ENCODE peak calls at places on chromosomes 11 and 22, in six cellular contexts. V, E, T, I, M and C are unnamed samples. For H3K36me3, the result is how much of the 10 kb centered on the place peaks cover.

GRCh38 chr22:25081409-25081824 is 118.2 kb upstream of the CRYBB3 start:
- DNase-seq in V (peak), E (peak), T (peak), I (no peak), M (no peak), C (no peak)

GRCh38 chr11:18383388-18384156 is 10.8 kb upstream of the LDHA start:
- DNase-seq in V (peak), E (peak), T (peak), I (peak), M (peak), C (peak)

GRCh38 chr22:20425821-20426615 is 11.6 kb downstream of the SCARF2 start:
- DNase-seq in V (no peak), E (no peak), T (no peak), I (no peak), M (no peak), C (no peak)

GRCh38 chr11:131897247-131897646 is 526.8 kb downstream of the NTM start:
- DNase-seq in V (no peak), E (no peak), T (no peak), I (no peak), M (no peak), C (no peak)

GRCh38 chr11:3984896-3985295 is 109.7 kb upstream of the RRM1 start:
- DNase-seq in V (peak), E (no peak), T (no peak), I (no peak), M (no peak), C (no peak)

GRCh38 chr11:105670811-105671210 is 60.9 kb downstream of the GRIA4 start:
- DNase-seq in V (peak), E (no peak), T (no peak), I (no peak), M (no peak), C (no peak)

GRCh38 chr11:110134120-110134519 is 40.9 kb downstream of the ZC3H12C start:
- DNase-seq in V (no peak), E (no peak), T (no peak), I (no peak), M (no peak), C (no peak)

GRCh38 chr11:57885298-57886035 is 123.9 kb downstream of the CTNND1 start:
- DNase-seq in V (no peak), E (no peak), T (no peak), I (no peak), M (no peak), C (no peak)

GRCh38 chr22:23263651-23264555 is 83.6 kb downstream of the BCR start:
- DNase-seq in V (no peak), E (peak), T (peak), I (no peak), M (no peak), C (no peak)

GRCh38 chr11:130783322-130783721 is 133.0 kb downstream of the SNX19 start:
- DNase-seq in V (no peak), E (no peak), T (no peak), I (no peak), M (no peak), C (no peak)

GRCh38 chr11:86696004-86696403 is 23.6 kb upstream of the ME3 start:
- DNase-seq in V (peak), E (no peak), T (no peak), I (no peak), M (no peak), C (peak)

GRCh38 chr22:21735198-21736083 is at the start of gene YPEL1:
- DNase-seq in V (peak), E (peak), T (peak), I (peak), M (peak), C (peak)

GRCh38 chr11:10263929-10264328 is 30.1 kb downstream of the SBF2 start:
- DNase-seq in V (peak), E (no peak), T (no peak), I (no peak), M (no peak), C (peak)

GRCh38 chr11:86795962-86796361 is 4.4 kb upstream of the PRSS23 start:
- DNase-seq in V (no peak), E (no peak), T (no peak), I (no peak), M (no peak), C (no peak)

GRCh38 chr11:12752868-12753267 is 78.6 kb downstream of the TEAD1 start:
- DNase-seq in V (no peak), E (no peak), T (no peak), I (no peak), M (no peak), C (no peak)

GRCh38 chr11:126871792-126872191 is 128.8 kb downstream of the KIRREL3 start:
- DNase-seq in V (no peak), E (no peak), T (no peak), I (no peak), M (no peak), C (no peak)

GRCh38 chr11:65546217-65546958 is 11.8 kb downstream of the LTBP3 start:
- DNase-seq in V (peak), E (peak), T (peak), I (peak), M (peak), C (no peak)

GRCh38 chr11:16587670-16588069 is 150.8 kb upstream of the C11orf58 start:
- DNase-seq in V (no peak), E (no peak), T (no peak), I (no peak), M (peak), C (no peak)

GRCh38 chr11:120215634-120216033 is 4.8 kb downstream of the OAF start:
- DNase-seq in V (peak), E (no peak), T (no peak), I (no peak), M (peak), C (no peak)

GRCh38 chr11:124801636-124802312 is 1.6 kb upstream of the MSANTD2 start:
- DNase-seq in V (peak), E (no peak), T (no peak), I (no peak), M (no peak), C (no peak)

GRCh38 chr22:21972293-21972779 is 10.3 kb downstream of the TOP3B start:
- DNase-seq in V (peak), E (peak), T (peak), I (no peak), M (no peak), C (no peak)

GRCh38 chr11:35725880-35726279 is 63.3 kb downstream of the TRIM44 start:
- DNase-seq in V (peak), E (no peak), T (no peak), I (no peak), M (peak), C (no peak)

DNA sequence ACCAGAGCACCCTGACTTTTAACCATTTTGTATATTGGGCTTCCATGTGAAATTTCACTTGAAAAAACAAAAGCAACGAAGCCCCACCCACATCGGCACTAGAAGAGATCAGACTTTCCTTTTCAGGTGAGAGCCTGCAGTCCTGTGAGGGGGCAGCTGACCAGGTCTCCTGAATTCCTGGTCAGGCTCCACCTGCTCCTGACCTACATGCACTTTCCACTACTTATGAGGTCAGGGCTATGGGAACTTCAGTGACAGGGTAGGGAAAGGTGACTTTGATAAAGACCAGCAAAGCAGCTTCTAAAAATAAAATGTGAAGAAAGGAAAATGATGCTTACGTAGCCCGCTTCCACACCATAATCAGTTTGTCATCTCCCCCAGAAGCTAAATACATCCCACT is 24.7 kb downstream of the HIRA start:
- DNase-seq in V (no peak), E (no peak), T (no peak), I (no peak), M (peak), C (no peak)
- H3K36me3 ChIP-seq in V (half or more), E (under half), T (half or more), I (half or more), M (under half), C (under half)

GRCh38 chr22:36368359-36368983 is 19.3 kb downstream of the MYH9 start:
- DNase-seq in V (peak), E (no peak), T (no peak), I (no peak), M (no peak), C (no peak)

GRCh38 chr22:36367479-36367878 is 20.3 kb downstream of the MYH9 start:
- DNase-seq in V (no peak), E (no peak), T (no peak), I (no peak), M (peak), C (no peak)

GRCh38 chr22:36369004-36369921 is 18.5 kb downstream of the MYH9 start:
- DNase-seq in V (peak), E (no peak), T (no peak), I (no peak), M (no peak), C (no peak)

GRCh38 chr22:36371920-36372319 is 15.8 kb downstream of the MYH9 start:
- DNase-seq in V (no peak), E (no peak), T (peak), I (no peak), M (no peak), C (no peak)

GRCh38 chr22:36369922-36370781 is 17.6 kb downstream of the MYH9 start:
- DNase-seq in V (peak), E (peak), T (no peak), I (no peak), M (peak), C (no peak)
- H3K4me3 ChIP-seq in V (peak), E (no peak), T (no peak), I (peak), M (peak), C (no peak)

GRCh38 chr11:133905677-133906156 is 51.1 kb downstream of the IGSF9B start:
- DNase-seq in V (no peak), E (no peak), T (no peak), I (peak), M (no peak), C (no peak)
- H3K36me3 ChIP-seq in V (under half), E (under half), T (under half), I (under half), M (half or more), C (under half)

GRCh38 chr11:72243173-72243566 is 806 bp downstream of the PHOX2A start:
- DNase-seq in V (no peak), E (no peak), T (no peak), I (no peak), M (no peak), C (no peak)

GRCh38 chr11:72243567-72244316 is at the start of gene PHOX2A:
- DNase-seq in V (no peak), E (no peak), T (no peak), I (no peak), M (no peak), C (no peak)

GRCh38 chr11:72245232-72245816 is 1.3 kb upstream of the PHOX2A start:
- DNase-seq in V (no peak), E (no peak), T (no peak), I (no peak), M (no peak), C (no peak)

GRCh38 chr11:72242141-72242540 is 1.8 kb downstream of the PHOX2A start:
- DNase-seq in V (no peak), E (no peak), T (no peak), I (no peak), M (no peak), C (no peak)

GRCh38 chr11:72244317-72245231 is 598 bp upstream of the PHOX2A start:
- DNase-seq in V (no peak), E (no peak), T (no peak), I (no peak), M (no peak), C (no peak)
- H3K4me3 ChIP-seq in V (no peak), E (no peak), T (no peak), I (peak), M (peak), C (peak)

GRCh38 chr11:67301313-67301921 is 1.9 kb upstream of the SSH3 start:
- DNase-seq in V (no peak), E (peak), T (no peak), I (peak), M (peak), C (no peak)

GRCh38 chr11:67300256-67300755 is 3.0 kb upstream of the SSH3 start:
- DNase-seq in V (no peak), E (no peak), T (no peak), I (peak), M (no peak), C (no peak)

GRCh38 chr11:67301951-67302516 is 1.3 kb upstream of the SSH3 start:
- DNase-seq in V (peak), E (peak), T (no peak), I (peak), M (peak), C (no peak)

GRCh38 chr11:67299471-67300191 is 3.7 kb upstream of the SSH3 start:
- DNase-seq in V (no peak), E (no peak), T (no peak), I (peak), M (peak), C (no peak)

DNA sequence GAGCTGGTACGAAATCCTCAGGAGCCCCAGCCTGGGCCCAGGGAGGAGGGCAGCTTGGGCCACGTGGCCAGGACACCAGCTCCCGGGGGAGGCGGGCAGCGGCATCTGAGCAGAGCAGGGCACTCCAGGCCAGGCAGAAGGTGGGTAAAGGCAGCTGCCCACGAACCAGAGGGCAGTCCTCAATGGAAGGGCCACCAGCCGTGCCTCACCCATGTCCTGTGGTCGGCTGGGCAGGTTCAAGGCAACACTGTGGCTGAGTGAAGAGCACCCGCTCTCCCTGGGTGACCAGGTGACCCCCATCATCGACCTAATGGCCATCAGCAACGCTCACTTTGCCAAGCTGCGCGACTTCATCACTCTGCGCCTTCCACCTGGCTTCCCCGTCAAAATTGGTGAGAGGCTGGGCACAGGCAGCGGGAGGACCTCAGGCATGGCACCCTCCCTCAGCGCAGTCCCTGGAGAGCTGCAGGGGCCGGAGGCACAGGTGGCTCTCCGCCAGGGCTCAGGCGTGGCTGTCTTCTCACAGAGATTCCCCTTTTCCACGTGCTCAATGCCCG is 2.5 kb upstream of the SSH3 start:
- DNase-seq in V (no peak), E (peak), T (no peak), I (peak), M (no peak), C (no peak)
- H3K36me3 ChIP-seq in V (half or more), E (under half), T (under half), I (under half), M (under half), C (under half)

GRCh38 chr22:27128461-27129080 is 471.2 kb downstream of the MIAT start:
- DNase-seq in V (no peak), E (no peak), T (no peak), I (no peak), M (no peak), C (no peak)

GRCh38 chr22:27129266-27129665 is 471.9 kb downstream of the MIAT start:
- DNase-seq in V (peak), E (no peak), T (no peak), I (no peak), M (no peak), C (no peak)

GRCh38 chr22:27132896-27133500 is 475.6 kb downstream of the MIAT start:
- DNase-seq in V (no peak), E (no peak), T (no peak), I (no peak), M (no peak), C (no peak)

GRCh38 chr22:27132400-27132799 is 475.0 kb downstream of the MIAT start:
- DNase-seq in V (no peak), E (no peak), T (no peak), I (no peak), M (no peak), C (no peak)

DNA sequence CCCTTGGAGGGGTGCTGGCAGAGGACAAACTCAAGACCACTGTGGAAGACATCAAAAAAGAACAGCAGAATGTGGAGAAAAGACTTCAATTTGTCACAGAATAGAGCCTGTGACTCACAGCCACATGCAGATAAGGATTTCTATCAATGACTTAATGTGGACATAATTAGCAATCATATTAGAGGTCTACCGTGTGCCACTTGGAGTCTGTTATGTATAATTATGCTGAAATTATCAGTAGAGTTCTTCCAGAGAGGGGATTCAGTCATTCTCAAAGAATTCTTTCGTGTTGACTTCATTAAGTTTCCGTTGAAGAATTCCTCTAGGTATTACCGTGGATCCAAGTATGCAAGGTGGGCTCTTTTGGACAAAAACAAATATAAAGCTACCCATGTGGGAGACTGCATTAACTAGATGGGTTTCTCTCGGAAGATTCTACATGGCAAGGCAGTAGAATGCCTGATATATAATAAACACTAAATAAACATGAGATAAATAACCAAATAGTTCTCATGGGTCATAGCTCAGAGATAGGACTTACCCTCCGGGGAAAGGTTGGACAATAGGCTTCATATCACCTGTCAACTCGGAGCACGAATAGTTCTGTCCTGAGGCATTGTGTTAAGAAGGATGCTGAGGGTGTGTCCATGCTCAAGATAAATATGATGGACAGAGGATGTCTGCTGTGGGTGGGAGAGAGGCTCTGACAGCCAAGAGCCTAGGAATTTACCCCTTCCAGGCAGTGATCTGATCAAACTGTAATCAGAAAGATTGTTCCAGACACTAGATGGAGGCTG is 473.8 kb downstream of the MIAT start:
- DNase-seq in V (peak), E (no peak), T (no peak), I (no peak), M (no peak), C (no peak)
- H3K4me3 ChIP-seq in V (no peak), E (no peak), T (no peak), I (no peak), M (no peak), C (no peak)

GRCh38 chr22:17514092-17514491 is 49.2 kb upstream of the SLC25A18 start:
- DNase-seq in V (no peak), E (no peak), T (no peak), I (no peak), M (peak), C (no peak)

GRCh38 chr22:17508110-17508509 is 55.2 kb upstream of the SLC25A18 start:
- DNase-seq in V (no peak), E (no peak), T (no peak), I (no peak), M (no peak), C (no peak)

GRCh38 chr22:17513612-17514011 is 49.7 kb upstream of the SLC25A18 start:
- DNase-seq in V (no peak), E (no peak), T (no peak), I (no peak), M (no peak), C (no peak)

GRCh38 chr22:17518379-17518778 is 44.9 kb upstream of the SLC25A18 start:
- DNase-seq in V (no peak), E (no peak), T (no peak), I (no peak), M (no peak), C (no peak)

DNA sequence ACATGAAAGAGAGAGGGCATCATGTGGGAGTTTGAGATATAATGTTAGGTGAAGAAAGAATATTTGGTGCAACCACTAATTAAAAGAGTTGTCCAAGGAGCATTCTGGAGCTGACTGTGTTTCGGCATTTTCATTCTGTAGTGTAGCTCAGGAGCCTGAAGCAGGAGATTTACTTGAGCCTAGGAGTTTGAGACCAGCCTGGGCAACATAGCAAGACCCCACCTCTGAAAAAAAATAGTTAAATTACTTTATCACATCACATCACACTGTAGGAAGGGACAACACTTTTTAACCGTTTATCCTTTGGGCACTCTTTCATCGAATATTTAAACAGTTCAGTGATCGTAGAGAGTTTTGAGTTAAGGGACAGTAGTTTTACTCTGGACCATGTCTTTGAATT is 50.3 kb upstream of the SLC25A18 start:
- DNase-seq in V (no peak), E (no peak), T (no peak), I (no peak), M (no peak), C (no peak)
- H3K36me3 ChIP-seq in V (under half), E (under half), T (under half), I (under half), M (under half), C (under half)